ENCODE peak calls at places on chromosomes 1 and 21, in four cellular contexts. L is K562, V is GM12878, W is H1. J is an unnamed sample.

GRCh38 chr1:22341791-22342605 is 109.7 kb upstream of the ZBTB40 start:
- DNase-seq in L (peak), V (no peak), W (no peak), J (no peak)

GRCh38 chr21:34946385-34947121 is 102.5 kb downstream of the RUNX1 start:
- DNase-seq in L (no peak), V (no peak), W (no peak), J (no peak)

GRCh38 chr1:89547563-89548485 is 23.2 kb downstream of the LRRC8B start:
- DNase-seq in L (peak), V (no peak), W (no peak), J (no peak)

GRCh38 chr1:35931424-35932157 is 686 bp downstream of the AGO3 start:
- DNase-seq in L (peak), V (no peak), W (no peak), J (no peak)

GRCh38 chr21:15144026-15144425 is 79.2 kb upstream of the NRIP1 start:
- DNase-seq in L (no peak), V (no peak), W (no peak), J (no peak)

GRCh38 chr1:173355281-173356031 is 121.7 kb upstream of the PRDX6 start:
- DNase-seq in L (peak), V (peak), W (no peak), J (no peak)

GRCh38 chr1:21451212-21451611 is 11.3 kb downstream of the NBPF3 start:
- DNase-seq in L (no peak), V (no peak), W (no peak), J (no peak)

GRCh38 chr1:69312055-69312732 is 255.5 kb upstream of the LRRC7 start:
- DNase-seq in L (no peak), V (no peak), W (peak), J (no peak)

GRCh38 chr1:6592865-6593593 is 9.6 kb downstream of the KLHL21 start:
- DNase-seq in L (no peak), V (no peak), W (no peak), J (no peak)

GRCh38 chr1:109477821-109478220 is 5.9 kb upstream of the ATXN7L2 start:
- DNase-seq in L (peak), V (no peak), W (no peak), J (no peak)

GRCh38 chr1:84698151-84698651 is 7.9 kb upstream of the SSX2IP start:
- DNase-seq in L (no peak), V (no peak), W (no peak), J (no peak)

GRCh38 chr1:156435551-156436318 is 64.8 kb downstream of the MEF2D start:
- DNase-seq in L (no peak), V (no peak), W (no peak), J (no peak)

GRCh38 chr1:37152491-37152890 is 118.2 kb upstream of the GRIK3 start:
- DNase-seq in L (no peak), V (no peak), W (no peak), J (no peak)

GRCh38 chr1:63027176-63027575 is 243.2 kb downstream of the ATG4C start:
- DNase-seq in L (no peak), V (no peak), W (no peak), J (no peak)

GRCh38 chr1:173476197-173476663 is 905 bp upstream of the PRDX6 start:
- DNase-seq in L (no peak), V (no peak), W (no peak), J (no peak)

GRCh38 chr1:26122988-26123973 is 11.7 kb downstream of the PDIK1L start:
- DNase-seq in L (peak), V (no peak), W (no peak), J (no peak)

GRCh38 chr1:18861082-18861481 is 1.6 kb upstream of the TAS1R2 start:
- DNase-seq in L (no peak), V (no peak), W (no peak), J (no peak)

GRCh38 chr1:50183734-50184133 is 75.0 kb downstream of the ELAVL4 start:
- DNase-seq in L (no peak), V (no peak), W (no peak), J (no peak)

GRCh38 chr1:27132624-27133023 is 22.3 kb downstream of the SLC9A1 start:
- DNase-seq in L (no peak), V (no peak), W (no peak), J (no peak)

GRCh38 chr1:30475966-30476365 is 247.4 kb downstream of the MATN1 start:
- DNase-seq in L (no peak), V (no peak), W (no peak), J (no peak)

DNA sequence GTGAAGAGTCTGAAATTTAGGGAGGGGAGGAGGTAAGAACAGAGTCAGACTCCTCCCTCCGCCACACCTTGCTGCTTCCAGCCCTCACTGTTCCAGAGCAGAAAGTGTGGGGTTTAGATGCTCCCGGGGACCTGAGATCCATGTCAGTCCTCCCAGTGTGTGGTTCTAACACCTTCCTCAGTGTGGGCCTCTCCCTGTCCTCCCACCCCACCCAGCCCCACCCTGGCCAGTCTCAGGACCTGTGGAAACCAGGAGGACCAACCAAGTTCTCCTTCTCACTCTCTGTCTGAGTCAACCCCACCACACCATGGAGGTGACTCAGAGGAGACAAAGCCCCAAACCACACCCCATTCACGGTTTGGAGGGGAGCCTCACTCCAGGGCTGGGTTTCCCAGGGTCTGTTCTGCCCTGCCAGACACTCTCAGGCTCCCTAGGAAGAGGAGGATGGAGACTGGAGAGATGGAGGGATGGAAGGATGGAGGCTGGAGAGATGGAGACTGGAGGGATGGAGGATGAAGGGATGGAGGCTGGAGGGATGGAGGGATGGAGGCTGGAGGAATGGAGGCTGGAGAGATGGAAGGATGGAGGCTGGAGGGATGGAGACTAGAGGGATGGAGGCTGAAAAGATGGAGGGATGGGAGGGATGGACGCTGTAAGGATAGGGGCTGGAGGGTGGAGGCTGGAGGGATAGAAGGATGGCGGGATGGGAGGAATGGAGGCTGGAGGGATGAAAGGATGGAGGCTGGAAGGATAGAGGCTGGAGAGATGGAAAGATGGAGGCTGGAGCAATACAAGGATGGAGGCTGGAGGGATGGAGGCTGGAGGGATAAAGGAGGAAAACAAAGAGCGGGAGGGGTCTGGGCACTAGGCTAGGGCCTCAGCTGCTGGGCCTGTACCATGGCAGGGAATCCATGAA is 100.9 kb upstream of the RUNX3 start:
- DNase-seq in L (no peak), V (peak), W (no peak), J (no peak)
- TF ChIP-seq JUND in L (no peak), V (peak), W (no peak), J (no peak)

DNA sequence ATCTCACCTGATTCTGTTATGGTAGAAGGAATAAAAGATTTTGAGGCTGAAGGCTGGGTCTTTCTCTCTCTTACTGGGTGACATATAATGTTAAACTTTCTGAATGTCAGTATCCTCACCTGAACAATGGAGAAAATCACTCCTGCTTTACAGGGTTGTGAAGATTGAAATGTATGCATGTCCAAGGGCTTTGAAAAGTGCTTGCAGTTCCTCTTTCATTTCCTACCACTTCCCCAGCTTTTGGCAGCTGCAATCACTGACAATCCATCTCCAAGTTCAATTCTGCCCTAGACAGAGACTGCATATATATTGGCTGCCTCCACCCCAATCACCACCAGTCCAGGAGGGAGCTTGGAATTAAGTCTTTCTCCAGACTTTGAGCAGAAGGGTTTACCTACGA is 39.8 kb downstream of the FAM78B start:
- DNase-seq in L (no peak), V (no peak), W (no peak), J (no peak)
- TF ChIP-seq EGR1 in L (no peak), V (no peak), W (no peak), J (no peak)

GRCh38 chr21:26844258-26845065 is 747 bp downstream of the ADAMTS1 start:
- DNase-seq in L (no peak), V (no peak), W (no peak), J (no peak)

GRCh38 chr21:26842300-26842699 is 2.9 kb downstream of the ADAMTS1 start:
- DNase-seq in L (no peak), V (no peak), W (no peak), J (no peak)

GRCh38 chr21:26845066-26845749 is at the start of gene ADAMTS1:
- DNase-seq in L (no peak), V (no peak), W (peak), J (no peak)

GRCh38 chr21:26843912-26844257 is 1.3 kb downstream of the ADAMTS1 start:
- DNase-seq in L (no peak), V (no peak), W (no peak), J (no peak)

GRCh38 chr21:26842976-26843911 is 2.0 kb downstream of the ADAMTS1 start:
- DNase-seq in L (no peak), V (no peak), W (no peak), J (no peak)
- TF ChIP-seq JUND in L (peak), V (no peak), W (peak), J (no peak)

GRCh38 chr1:28813931-28814465 is 2.0 kb downstream of the OPRD1 start:
- DNase-seq in L (no peak), V (no peak), W (no peak), J (no peak)

GRCh38 chr1:28815533-28815932 is 3.6 kb downstream of the OPRD1 start:
- DNase-seq in L (no peak), V (no peak), W (no peak), J (no peak)

GRCh38 chr1:28811369-28811765 is 603 bp upstream of the OPRD1 start:
- DNase-seq in L (no peak), V (no peak), W (no peak), J (no peak)

GRCh38 chr1:28811766-28812668 is at the start of gene OPRD1:
- DNase-seq in L (no peak), V (no peak), W (no peak), J (no peak)

GRCh38 chr1:28812669-28813468 is 899 bp downstream of the OPRD1 start:
- DNase-seq in L (no peak), V (no peak), W (no peak), J (no peak)
- TF ChIP-seq EGR1 in L (no peak), V (no peak), W (no peak), J (no peak)

J was measured in HCT116.